ENCODE peak calls at places on chromosome 11, in nine cellular contexts. F is CD8-positive, alpha-beta memory T cell; U is Caco-2; O is ascending aorta; J is mesenchymal stem cell; M is AG04450; W is PC-3; K is fibroblast of pulmonary artery; C is upper lobe of right lung. Q is an unnamed sample.

GRCh38 chr11:105244157-105244820 is 104.7 kb upstream of the CARD18 start:
- DNase-seq in F (no peak), U (no peak), O (peak; percentile 69), J (peak; percentile 97), M (peak; percentile 77), W (peak; percentile 92), K (peak; percentile 96), C (no peak), Q (peak; percentile 90)

GRCh38 chr11:111942826-111943225 is 5.7 kb downstream of the DIXDC1 start:
- DNase-seq in F (no peak), U (no peak), O (no peak), J (peak; percentile 18), M (no peak), W (no peak), K (peak; percentile 79), C (no peak), Q (peak; percentile 74)

GRCh38 chr11:77188912-77189491 is 61.0 kb downstream of the MYO7A start:
- DNase-seq in F (no peak), U (no peak), O (no peak), J (no peak), M (no peak), W (no peak), K (no peak), C (no peak), Q (no peak)

GRCh38 chr11:129768356-129768755 is 47.3 kb upstream of the TMEM45B start:
- DNase-seq in F (no peak), U (no peak), O (no peak), J (no peak), M (no peak), W (no peak), K (no peak), C (no peak), Q (peak; percentile 18)

GRCh38 chr11:821513-822371 is 3.0 kb downstream of the PNPLA2 start:
- DNase-seq in F (no peak), U (no peak), O (no peak), J (no peak), M (no peak), W (no peak), K (no peak), C (peak; percentile 83), Q (no peak)

GRCh38 chr11:112885744-112886706 is 75.2 kb upstream of the NCAM1 start:
- DNase-seq in F (no peak), U (no peak), O (no peak), J (no peak), M (no peak), W (no peak), K (no peak), C (no peak), Q (no peak)

GRCh38 chr11:29333993-29334780 is 682.6 kb downstream of the KCNA4 start:
- DNase-seq in F (no peak), U (no peak), O (no peak), J (peak; percentile 79), M (peak; percentile 71), W (peak; percentile 70), K (peak; percentile 80), C (no peak), Q (peak; percentile 83)

GRCh38 chr11:130719516-130719915 is 196.8 kb downstream of the SNX19 start:
- DNase-seq in F (no peak), U (no peak), O (no peak), J (peak; percentile 15), M (no peak), W (no peak), K (peak; percentile 73), C (no peak), Q (peak; percentile 71)

GRCh38 chr11:126764221-126764620 is 236.3 kb downstream of the KIRREL3 start:
- DNase-seq in F (no peak), U (no peak), O (no peak), J (no peak), M (no peak), W (no peak), K (no peak), C (no peak), Q (no peak)

GRCh38 chr11:95512682-95513081 is 276.9 kb downstream of the FAM76B start:
- DNase-seq in F (no peak), U (peak; percentile 68), O (peak; percentile 74), J (peak; percentile 97), M (peak; percentile 71), W (peak; percentile 63), K (peak; percentile 88), C (no peak), Q (peak; percentile 83)

GRCh38 chr11:1867381-1867780 is 14.5 kb downstream of the LSP1 start:
- DNase-seq in F (no peak), U (no peak), O (no peak), J (no peak), M (no peak), W (no peak), K (no peak), C (no peak), Q (no peak)

GRCh38 chr11:72238040-72238450 is 5.9 kb downstream of the PHOX2A start:
- DNase-seq in F (peak; percentile 30), U (peak; percentile 68), O (no peak), J (peak; percentile 72), M (no peak), W (peak; percentile 56), K (peak; percentile 74), C (peak; percentile 86), Q (peak; percentile 67)

GRCh38 chr11:72430743-72431570 is 3.4 kb downstream of the CLPB start:
- DNase-seq in F (no peak), U (peak; percentile 63), O (no peak), J (peak; percentile 66), M (peak; percentile 18), W (peak; percentile 68), K (peak; percentile 73), C (no peak), Q (peak; percentile 67)

GRCh38 chr11:129643031-129643721 is 172.5 kb upstream of the TMEM45B start:
- DNase-seq in F (no peak), U (no peak), O (no peak), J (peak; percentile 87), M (no peak), W (peak; percentile 98), K (peak; percentile 23), C (no peak), Q (peak; percentile 84)

GRCh38 chr11:100778386-100778785 is 91.3 kb downstream of the ARHGAP42 start:
- DNase-seq in F (no peak), U (no peak), O (no peak), J (no peak), M (no peak), W (peak; percentile 11), K (no peak), C (no peak), Q (no peak)

GRCh38 chr11:103926990-103927389 is 109.5 kb upstream of the DDI1 start:
- DNase-seq in F (no peak), U (no peak), O (no peak), J (no peak), M (no peak), W (no peak), K (no peak), C (no peak), Q (no peak)

GRCh38 chr11:103927535-103927934 is 108.9 kb upstream of the DDI1 start:
- DNase-seq in F (no peak), U (no peak), O (no peak), J (no peak), M (no peak), W (peak; percentile 49), K (peak; percentile 56), C (no peak), Q (peak; percentile 36)

GRCh38 chr11:103929168-103929903 is 107.1 kb upstream of the DDI1 start:
- DNase-seq in F (no peak), U (peak; percentile 62), O (no peak), J (no peak), M (no peak), W (no peak), K (no peak), C (no peak), Q (no peak)

GRCh38 chr11:103924166-103925013 is 112.0 kb upstream of the DDI1 start:
- DNase-seq in F (no peak), U (no peak), O (no peak), J (no peak), M (no peak), W (no peak), K (no peak), C (no peak), Q (peak; percentile 37)

GRCh38 chr11:103928040-103928555 is 108.3 kb upstream of the DDI1 start:
- DNase-seq in F (no peak), U (no peak), O (no peak), J (no peak), M (no peak), W (no peak), K (no peak), C (no peak), Q (no peak)
- H3K4me3 ChIP-seq in F (no peak overlapping the region), U (no peak overlapping the region), O (no peak overlapping the region), J (no peak overlapping the region), M (no peak overlapping the region), W (no peak overlapping the region), K (no peak overlapping the region), C (no peak overlapping the region), Q (no peak overlapping the region)

DNA sequence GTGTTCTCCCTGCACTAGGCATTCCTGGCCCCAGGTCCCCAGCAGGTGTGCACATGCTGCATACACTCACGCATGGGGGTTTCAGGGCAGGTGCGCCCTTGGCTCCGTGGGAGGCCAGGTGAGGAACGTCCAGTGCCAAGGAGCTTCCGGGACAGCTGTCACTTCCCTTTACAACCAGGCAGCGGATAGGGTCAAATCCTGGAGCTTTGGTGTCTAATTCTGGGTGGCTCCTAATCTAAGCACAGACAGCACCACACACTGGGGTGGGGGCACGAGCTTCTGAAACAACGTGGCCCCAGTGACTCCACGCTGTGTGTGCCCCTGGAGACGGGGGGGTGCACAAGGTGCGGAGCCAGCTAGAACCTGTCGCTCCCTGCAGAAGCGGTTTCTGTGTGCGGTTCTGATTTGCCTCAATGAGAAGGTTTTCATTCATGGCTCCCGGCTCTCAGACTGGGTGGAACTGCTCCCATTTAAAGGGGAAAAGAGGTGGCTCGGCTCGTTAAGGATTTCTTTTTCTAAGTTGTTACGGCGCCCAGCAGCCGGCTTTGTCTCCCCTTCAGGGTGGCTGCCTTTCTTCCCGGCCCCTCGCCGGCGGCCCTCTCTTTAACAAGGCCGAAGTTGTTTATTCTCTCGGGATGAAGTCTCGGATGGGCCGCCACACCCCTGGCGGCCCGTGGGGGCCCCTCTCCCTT is 5.0 kb downstream of the CCND1 start:
- DNase-seq in F (no peak), U (peak; percentile 55), O (no peak), J (no peak), M (no peak), W (no peak), K (no peak), C (peak; percentile 52), Q (no peak)
- H3K4me3 ChIP-seq in F (no peak overlapping the region), U (no peak overlapping the region), O (no peak overlapping the region), J (no peak overlapping the region), M (peak overlapping the region; percentile 10), W (no peak overlapping the region), K (no peak overlapping the region), C (no peak overlapping the region), Q (no peak overlapping the region)

GRCh38 chr11:115874843-115875242 is 370.6 kb upstream of the CADM1 start:
- DNase-seq in F (no peak), U (no peak), O (no peak), J (no peak), M (no peak), W (no peak), K (no peak), C (no peak), Q (no peak)
- H3K4me3 ChIP-seq in F (no peak overlapping the region), U (no peak overlapping the region), O (no peak overlapping the region), J (no peak overlapping the region), M (no peak overlapping the region), W (no peak overlapping the region), K (no peak overlapping the region), C (no peak overlapping the region), Q (no peak overlapping the region)

DNA sequence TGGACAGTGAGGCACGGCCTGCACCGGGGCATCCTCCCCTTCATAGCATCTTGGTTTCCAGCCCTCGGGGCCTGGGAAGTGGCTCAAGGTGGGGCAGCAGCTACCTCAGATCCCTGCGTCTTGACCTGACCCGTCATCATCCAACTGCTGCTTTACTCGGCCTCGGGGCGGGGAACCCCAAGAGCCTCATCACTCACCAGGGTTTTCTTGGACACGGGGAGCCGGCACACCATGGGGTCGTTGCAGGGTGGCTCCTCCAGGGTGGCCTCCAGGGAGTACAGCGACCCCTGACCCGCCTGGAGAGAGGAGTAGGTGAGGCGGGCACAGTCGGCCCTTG is 651 bp downstream of the CTSF start:
- DNase-seq in F (no peak), U (no peak), O (no peak), J (no peak), M (no peak), W (no peak), K (no peak), C (no peak), Q (no peak)
- H3K4me3 ChIP-seq in F (peak overlapping the region; percentile 41), U (no peak overlapping the region), O (peak overlapping the region; percentile 63), J (no peak overlapping the region), M (peak overlapping the region; percentile 56), W (peak overlapping the region; percentile 56), K (peak overlapping the region; percentile 45), C (peak overlapping the region; percentile 67), Q (peak overlapping the region; percentile 32)

Q was measured in astrocyte of the spinal cord.